ENCODE peak calls at places on chromosomes 13 and 19, in five cellular contexts. F is activated naive CD8-positive, alpha-beta T cell treated with anti-CD3 and anti-CD28 coated beads, Interleukin-2, amount 10 ng/mL, durations not matched to agents 7 days and 5 days; N is activated CD4-positive, alpha-beta T cell treated with anti-CD3 and anti-CD28 coated beads for 36 hours; O is CD8-positive, alpha-beta T cell; C is PC-3. R is an unnamed sample.

GRCh38 chr13:78609464-78610205 is 6.3 kb upstream of the POU4F1 start:
- ATAC-seq in F (no peak), N (no peak), O (no peak), C (no peak), R (peak)

GRCh38 chr19:18433735-18434398 is 4.1 kb downstream of the ISYNA1 start:
- ATAC-seq in F (no peak), N (no peak), O (no peak), C (no peak), R (no peak)

GRCh38 chr13:28537149-28537548 is 42.2 kb upstream of the FLT1 start:
- ATAC-seq in F (no peak), N (no peak), O (no peak), C (no peak), R (no peak)

GRCh38 chr13:20482275-20482761 is 43.3 kb downstream of the CRYL1 start:
- ATAC-seq in F (no peak), N (no peak), O (no peak), C (no peak), R (no peak)

GRCh38 chr19:14425696-14426138 is 6.6 kb upstream of the DDX39A start:
- ATAC-seq in F (no peak), N (no peak), O (no peak), C (no peak), R (no peak)

GRCh38 chr13:28640861-28641599 is 17.9 kb upstream of the POMP start:
- ATAC-seq in F (no peak), N (no peak), O (no peak), C (no peak), R (no peak)

GRCh38 chr13:95588721-95589120 is 36.2 kb downstream of the CLDN10 start:
- ATAC-seq in F (no peak), N (no peak), O (no peak), C (no peak), R (no peak)

GRCh38 chr19:10095948-10096614 is 6.4 kb downstream of the ANGPTL6 start:
- ATAC-seq in F (peak), N (peak), O (peak), C (peak), R (peak)

GRCh38 chr13:75803175-75803611 is 167.1 kb downstream of the LMO7 start:
- ATAC-seq in F (peak), N (peak), O (peak), C (peak), R (peak)

GRCh38 chr19:31627824-31628223 is 278.6 kb upstream of the TSHZ3 start:
- ATAC-seq in F (no peak), N (no peak), O (no peak), C (no peak), R (no peak)